ENCODE peak calls at places on chromosome 6, in nine cellular contexts. S, Q, K, H, L, R, D, B and J are unnamed samples. For H3K9me3 and H3K4me1, the result is how much of the 10 kb centered on the place peaks cover.

GRCh38 chr6:111770263-111771083 is 102.8 kb downstream of the FYN start:
- DNase-seq in S (no peak), Q (no peak), K (no peak), H (no peak), L (no peak), R (no peak), D (no peak), B (no peak), J (no peak)

GRCh38 chr6:131807644-131808459 is at the start of gene ENPP1:
- DNase-seq in S (peak), Q (peak), K (peak), H (peak), L (no peak), R (peak), D (peak), B (peak), J (peak)

GRCh38 chr6:52261229-52261628 is 16.9 kb upstream of the IL17F start:
- DNase-seq in S (no peak), Q (no peak), K (no peak), H (no peak), L (no peak), R (peak), D (no peak), B (no peak), J (no peak)

GRCh38 chr6:111798281-111798725 is 74.9 kb downstream of the FYN start:
- DNase-seq in S (no peak), Q (no peak), K (no peak), H (no peak), L (no peak), R (no peak), D (no peak), B (no peak), J (no peak)

GRCh38 chr6:118580585-118581419 is 32.7 kb downstream of the PLN start:
- DNase-seq in S (peak), Q (no peak), K (peak), H (no peak), L (peak), R (peak), D (peak), B (peak), J (no peak)

GRCh38 chr6:132919476-132919875 is 105.1 kb downstream of the RPS12 start:
- DNase-seq in S (peak), Q (no peak), K (no peak), H (peak), L (no peak), R (peak), D (no peak), B (peak), J (peak)

GRCh38 chr6:34597605-34598353 is 41.6 kb upstream of the SPDEF start:
- DNase-seq in S (no peak), Q (no peak), K (no peak), H (no peak), L (no peak), R (no peak), D (peak), B (no peak), J (no peak)

GRCh38 chr6:89009624-89010059 is 46.2 kb upstream of the RNGTT start:
- DNase-seq in S (no peak), Q (no peak), K (no peak), H (no peak), L (no peak), R (no peak), D (no peak), B (no peak), J (no peak)

GRCh38 chr6:168232989-168233874 is 86.3 kb downstream of the DACT2 start:
- DNase-seq in S (no peak), Q (no peak), K (no peak), H (no peak), L (no peak), R (no peak), D (peak), B (no peak), J (no peak)

GRCh38 chr6:108760158-108761050 is 87.8 kb upstream of the ARMC2 start:
- DNase-seq in S (no peak), Q (no peak), K (no peak), H (no peak), L (no peak), R (peak), D (peak), B (no peak), J (no peak)

GRCh38 chr6:119636060-119636459 is 286.5 kb upstream of the MAN1A1 start:
- DNase-seq in S (no peak), Q (no peak), K (no peak), H (no peak), L (no peak), R (no peak), D (no peak), B (no peak), J (no peak)

GRCh38 chr6:37990762-37991525 is 171.4 kb downstream of the ZFAND3 start:
- DNase-seq in S (no peak), Q (no peak), K (peak), H (no peak), L (no peak), R (peak), D (no peak), B (peak), J (no peak)

GRCh38 chr6:160730911-160731310 is 28.9 kb downstream of the PLG start:
- DNase-seq in S (no peak), Q (no peak), K (peak), H (no peak), L (no peak), R (no peak), D (peak), B (no peak), J (no peak)
- TF ChIP-seq CTCF in S (no peak), Q (no peak), K (no peak), H (no peak), L (peak), R (peak), D (peak), B (no peak), J (no peak)

GRCh38 chr6:31614674-31615578 is at the start of gene AIF1:
- DNase-seq in S (no peak), Q (no peak), K (no peak), H (no peak), L (no peak), R (no peak), D (no peak), B (no peak), J (no peak)

GRCh38 chr6:31609519-31610406 is 5.3 kb upstream of the AIF1 start:
- DNase-seq in S (no peak), Q (no peak), K (no peak), H (no peak), L (no peak), R (no peak), D (no peak), B (no peak), J (no peak)

GRCh38 chr6:31607317-31607716 is 7.7 kb upstream of the AIF1 start:
- DNase-seq in S (no peak), Q (no peak), K (no peak), H (no peak), L (no peak), R (no peak), D (no peak), B (no peak), J (no peak)

GRCh38 chr6:31614075-31614619 is 887 bp upstream of the AIF1 start:
- DNase-seq in S (no peak), Q (no peak), K (no peak), H (no peak), L (no peak), R (no peak), D (no peak), B (no peak), J (no peak)

DNA sequence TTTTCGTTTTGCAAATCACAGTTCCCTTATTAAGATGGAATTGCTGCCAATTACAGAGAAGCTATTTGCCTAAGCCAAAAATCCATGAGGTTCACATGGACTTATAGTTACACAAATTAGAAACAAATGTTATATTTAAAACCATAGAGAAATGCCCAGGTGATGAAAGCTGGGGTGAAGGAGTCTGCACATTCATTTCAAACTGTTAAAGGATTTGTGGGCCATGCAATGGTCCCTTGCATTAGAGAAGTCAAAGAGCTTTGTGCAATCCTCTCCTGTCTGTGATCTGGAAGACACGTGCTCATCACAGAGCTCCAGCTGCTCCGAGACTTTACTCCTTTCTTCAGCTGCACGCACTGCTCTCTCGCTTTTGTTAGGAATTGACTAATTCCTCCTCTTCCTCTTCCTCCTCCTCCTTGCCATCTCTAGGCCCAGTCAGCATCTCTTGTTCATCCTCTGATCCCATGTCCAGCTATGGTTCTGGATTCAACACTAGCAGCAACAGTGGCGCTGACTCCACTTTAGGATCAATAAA is 4.1 kb upstream of the AIF1 start:
- DNase-seq in S (no peak), Q (no peak), K (no peak), H (no peak), L (no peak), R (no peak), D (no peak), B (no peak), J (no peak)
- H3K9me3 ChIP-seq in S (under half), Q (under half), K (under half), H (under half), L (under half), R (under half), D (under half), B (under half), J (under half)

GRCh38 chr6:32190054-32190945 is at the start of gene PBX2:
- DNase-seq in S (peak), Q (peak), K (peak), H (peak), L (peak), R (peak), D (peak), B (peak), J (peak)
- H3K4me1 ChIP-seq in S (under half), Q (under half), K (under half), H (under half), L (half or more), R (under half), D (under half), B (under half), J (under half)

DNA sequence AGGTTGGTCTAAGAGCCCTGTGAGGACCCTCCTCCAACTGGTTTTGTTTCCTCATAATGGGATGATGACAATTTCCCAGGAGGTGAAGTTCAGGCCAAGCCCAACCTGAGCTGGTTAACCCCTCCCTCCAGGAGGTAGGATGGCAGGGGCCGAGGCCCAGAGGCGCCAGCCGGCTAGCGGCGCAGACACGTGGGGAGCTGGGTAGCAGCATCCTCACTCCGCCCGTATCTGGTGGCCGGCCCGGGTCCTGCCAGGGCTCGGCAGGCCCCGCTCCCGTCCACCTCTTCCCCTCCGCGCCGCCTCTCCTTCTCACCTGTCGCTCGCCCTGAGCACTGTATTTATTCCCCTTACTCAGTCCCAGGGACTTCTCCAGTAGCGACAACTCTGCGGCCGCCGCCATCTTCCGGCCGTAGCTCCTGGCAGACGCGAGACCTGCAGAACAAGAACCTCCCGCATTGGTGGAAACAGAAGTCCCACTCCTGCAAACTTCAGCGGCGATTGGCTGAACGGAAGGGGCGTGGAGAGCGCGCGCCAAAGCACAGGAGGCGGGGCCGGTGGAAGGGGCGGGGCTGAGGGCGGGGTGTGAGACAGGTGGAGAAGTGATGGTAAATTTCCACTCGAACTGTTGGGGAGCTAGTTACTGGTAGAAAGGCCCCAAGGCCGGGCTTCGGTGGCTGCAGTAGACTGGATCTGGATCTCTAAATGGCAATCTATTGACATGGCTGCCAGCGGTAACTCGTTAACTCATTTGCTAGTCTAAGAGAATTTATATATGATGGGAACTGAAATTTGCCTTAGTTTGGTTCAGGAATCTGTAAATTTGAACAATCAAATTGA is at the start of gene EEF1E1:
- DNase-seq in S (peak), Q (peak), K (peak), H (peak), L (peak), R (peak), D (peak), B (peak), J (peak)
- TF ChIP-seq CTCF in S (no peak), Q (no peak), K (no peak), H (no peak), L (no peak), R (no peak), D (no peak), B (no peak), J (no peak)

GRCh38 chr6:164581563-164581962 is 727.8 kb downstream of the C6orf118 start:
- DNase-seq in S (no peak), Q (no peak), K (no peak), H (no peak), L (no peak), R (no peak), D (no peak), B (no peak), J (no peak)
- H3K9me3 ChIP-seq in S (under half), Q (under half), K (under half), H (under half), L (under half), R (under half), D (under half), B (under half), J (under half)

GRCh38 chr6:20998748-20999448 is 464.6 kb downstream of the CDKAL1 start:
- DNase-seq in S (no peak), Q (no peak), K (no peak), H (no peak), L (no peak), R (no peak), D (no peak), B (no peak), J (no peak)
- H3K4me1 ChIP-seq in S (under half), Q (under half), K (under half), H (under half), L (under half), R (under half), D (under half), B (under half), J (under half)

GRCh38 chr6:154733610-154734379 is 579 bp downstream of the SCAF8 start:
- DNase-seq in S (peak), Q (peak), K (peak), H (peak), L (peak), R (peak), D (peak), B (peak), J (peak)
- TF ChIP-seq CTCF in S (no peak), Q (no peak), K (no peak), H (no peak), L (no peak), R (no peak), D (no peak), B (peak), J (no peak)